ENCODE peak calls at places on chromosome 22, in eight cellular contexts. One of them, this sample, is unnamed.

GRCh38 chr22:27718186-27719032 is 83.1 kb downstream of the MN1 start:
- DNase-seq in activated CD4-positive, CD25-positive, alpha-beta regulatory T cell: no peak
- DNase-seq in EL: peak
- DNase-seq in SK-MEL-5: peak
- DNase-seq in sigmoid colon: peak
- DNase-seq in transverse colon: peak
- DNase-seq in mesenchymal stem cell: peak
- DNase-seq in GM04504: peak
- DNase-seq in this sample: peak

GRCh38 chr22:38554281-38554680 is 15.7 kb downstream of the DMC1 start:
- DNase-seq in activated CD4-positive, CD25-positive, alpha-beta regulatory T cell: no peak
- DNase-seq in EL: peak
- DNase-seq in SK-MEL-5: no peak
- DNase-seq in sigmoid colon: no peak
- DNase-seq in transverse colon: no peak
- DNase-seq in mesenchymal stem cell: no peak
- DNase-seq in GM04504: peak
- DNase-seq in this sample: peak

GRCh38 chr22:28019881-28020861 is 101.1 kb upstream of the PITPNB start:
- DNase-seq in activated CD4-positive, CD25-positive, alpha-beta regulatory T cell: peak
- DNase-seq in EL: peak
- DNase-seq in SK-MEL-5: peak
- DNase-seq in sigmoid colon: peak
- DNase-seq in transverse colon: peak
- DNase-seq in mesenchymal stem cell: peak
- DNase-seq in GM04504: peak
- DNase-seq in this sample: no peak

GRCh38 chr22:46202897-46203589 is 47.0 kb downstream of the CDPF1 start:
- DNase-seq in activated CD4-positive, CD25-positive, alpha-beta regulatory T cell: no peak
- DNase-seq in EL: no peak
- DNase-seq in SK-MEL-5: no peak
- DNase-seq in sigmoid colon: no peak
- DNase-seq in transverse colon: peak
- DNase-seq in mesenchymal stem cell: no peak
- DNase-seq in GM04504: no peak
- DNase-seq in this sample: no peak

GRCh38 chr22:19709063-19709769 is 5.1 kb upstream of the SEPTIN5 start:
- DNase-seq in activated CD4-positive, CD25-positive, alpha-beta regulatory T cell: no peak
- DNase-seq in EL: no peak
- DNase-seq in SK-MEL-5: no peak
- DNase-seq in sigmoid colon: peak
- DNase-seq in transverse colon: no peak
- DNase-seq in mesenchymal stem cell: no peak
- DNase-seq in GM04504: no peak
- DNase-seq in this sample: no peak

GRCh38 chr22:30856699-30857098 is 111.9 kb downstream of the MORC2 start:
- DNase-seq in activated CD4-positive, CD25-positive, alpha-beta regulatory T cell: no peak
- DNase-seq in EL: no peak
- DNase-seq in SK-MEL-5: no peak
- DNase-seq in sigmoid colon: no peak
- DNase-seq in transverse colon: no peak
- DNase-seq in mesenchymal stem cell: no peak
- DNase-seq in GM04504: no peak
- DNase-seq in this sample: no peak

GRCh38 chr22:28670691-28671261 is 8.9 kb downstream of the TTC28 start:
- DNase-seq in activated CD4-positive, CD25-positive, alpha-beta regulatory T cell: no peak
- DNase-seq in EL: peak
- DNase-seq in SK-MEL-5: no peak
- DNase-seq in sigmoid colon: no peak
- DNase-seq in transverse colon: no peak
- DNase-seq in mesenchymal stem cell: peak
- DNase-seq in GM04504: no peak
- DNase-seq in this sample: no peak

GRCh38 chr22:46445771-46446485 is 91.5 kb downstream of the CELSR1 start:
- DNase-seq in activated CD4-positive, CD25-positive, alpha-beta regulatory T cell: no peak
- DNase-seq in EL: no peak
- DNase-seq in SK-MEL-5: no peak
- DNase-seq in sigmoid colon: no peak
- DNase-seq in transverse colon: no peak
- DNase-seq in mesenchymal stem cell: no peak
- DNase-seq in GM04504: no peak
- DNase-seq in this sample: no peak

GRCh38 chr22:27987557-27987956 is 68.5 kb upstream of the PITPNB start:
- DNase-seq in activated CD4-positive, CD25-positive, alpha-beta regulatory T cell: no peak
- DNase-seq in EL: peak
- DNase-seq in SK-MEL-5: no peak
- DNase-seq in sigmoid colon: peak
- DNase-seq in transverse colon: no peak
- DNase-seq in mesenchymal stem cell: peak
- DNase-seq in GM04504: no peak
- DNase-seq in this sample: peak

This sample was measured in HFF-Myc.